ENCODE peak calls at places on chromosomes 7 and 10, in four cellular contexts. W, I, B and Z are unnamed samples.

GRCh38 chr7:48847896-48848295 is 76.5 kb upstream of the CDC14C start:
- DNase-seq in W (no peak), I (no peak), B (no peak), Z (no peak)

GRCh38 chr7:124085168-124085567 is 52.3 kb upstream of the TMEM229A start:
- DNase-seq in W (no peak), I (no peak), B (peak), Z (no peak)

GRCh38 chr10:58775960-58776574 is 263.4 kb downstream of the BICC1 start:
- DNase-seq in W (peak), I (peak), B (no peak), Z (no peak)

GRCh38 chr7:126806614-126807013 is 446.1 kb downstream of the GRM8 start:
- DNase-seq in W (no peak), I (no peak), B (no peak), Z (no peak)

GRCh38 chr7:4791738-4792536 is 16.5 kb downstream of the AP5Z1 start:
- DNase-seq in W (peak), I (peak), B (peak), Z (peak)

GRCh38 chr10:13750299-13751190 is 163.8 kb downstream of the PRPF18 start:
- DNase-seq in W (no peak), I (no peak), B (no peak), Z (no peak)

GRCh38 chr7:105198223-105198622 is 184.2 kb downstream of the KMT2E start:
- DNase-seq in W (peak), I (no peak), B (no peak), Z (no peak)

GRCh38 chr7:4244635-4245034 is 437.5 kb upstream of the FOXK1 start:
- DNase-seq in W (no peak), I (no peak), B (no peak), Z (no peak)

GRCh38 chr10:32333849-32334248 is 13.1 kb downstream of the EPC1 start:
- DNase-seq in W (no peak), I (no peak), B (no peak), Z (no peak)

GRCh38 chr7:133945497-133945896 is 181.6 kb upstream of the LRGUK start:
- DNase-seq in W (peak), I (no peak), B (no peak), Z (no peak)

GRCh38 chr10:677750-678661 is 11.5 kb downstream of the DIP2C start:
- DNase-seq in W (no peak), I (no peak), B (no peak), Z (no peak)

GRCh38 chr10:80202934-80203834 is 2.2 kb downstream of the ANXA11 start:
- DNase-seq in W (peak), I (peak), B (peak), Z (peak)

GRCh38 chr7:83060218-83060617 is 102.5 kb downstream of the PCLO start:
- DNase-seq in W (no peak), I (no peak), B (no peak), Z (no peak)

GRCh38 chr7:139525239-139525638 is 1.8 kb downstream of the CLEC2L start:
- DNase-seq in W (no peak), I (no peak), B (no peak), Z (no peak)

GRCh38 chr7:116231543-116232401 is 21.4 kb downstream of the TES start:
- DNase-seq in W (peak), I (no peak), B (no peak), Z (no peak)

GRCh38 chr10:76026931-76027330 is 595.5 kb downstream of the LRMDA start:
- DNase-seq in W (no peak), I (peak), B (no peak), Z (no peak)

GRCh38 chr7:100540073-100540723 is 1.2 kb downstream of the AGFG2 start:
- DNase-seq in W (no peak), I (no peak), B (peak), Z (no peak)

GRCh38 chr7:100538348-100538653 is 702 bp upstream of the AGFG2 start:
- DNase-seq in W (no peak), I (no peak), B (no peak), Z (no peak)

GRCh38 chr7:100538654-100539435 is at the start of gene AGFG2:
- DNase-seq in W (peak), I (peak), B (peak), Z (peak)

GRCh38 chr7:100543586-100543985 is 4.6 kb downstream of the AGFG2 start:
- DNase-seq in W (no peak), I (no peak), B (no peak), Z (no peak)

GRCh38 chr7:100539436-100540006 is 518 bp downstream of the AGFG2 start:
- DNase-seq in W (no peak), I (peak), B (no peak), Z (no peak)
- H3K4me3 ChIP-seq in W (peak), I (peak), B (peak), Z (peak)

DNA sequence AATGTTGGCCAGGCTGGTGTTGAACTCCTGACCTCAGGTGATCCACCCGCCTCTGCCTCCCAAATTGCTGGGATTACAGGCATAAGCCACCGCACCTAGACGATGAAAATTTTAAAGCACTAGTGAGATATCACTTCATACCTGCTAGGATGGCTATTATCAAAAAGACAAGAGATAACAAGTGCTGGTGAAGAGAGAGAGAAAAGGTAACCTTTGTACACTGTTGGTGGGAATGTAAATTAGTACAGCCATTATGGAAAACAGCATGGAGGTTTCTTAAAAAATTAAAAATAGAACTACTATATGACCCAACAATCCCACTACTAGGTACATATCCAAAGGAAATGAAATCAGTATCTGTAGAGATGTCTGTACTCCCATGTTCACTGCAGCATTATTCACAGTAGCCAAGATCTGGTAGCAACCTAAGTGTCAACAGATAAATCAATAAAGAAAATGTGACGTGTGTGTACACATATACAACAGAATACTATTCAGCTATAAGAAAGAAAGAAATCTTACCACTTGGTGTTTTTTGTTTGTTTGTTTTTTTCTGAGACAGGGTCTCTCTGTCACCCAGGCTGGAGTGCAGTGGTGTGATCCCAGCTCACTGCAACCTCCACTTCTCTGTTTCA is 12.5 kb downstream of the MMS19 start:
- DNase-seq in W (no peak), I (no peak), B (no peak), Z (no peak)
- H3K4me3 ChIP-seq in W (no peak), I (no peak), B (no peak), Z (no peak)

DNA sequence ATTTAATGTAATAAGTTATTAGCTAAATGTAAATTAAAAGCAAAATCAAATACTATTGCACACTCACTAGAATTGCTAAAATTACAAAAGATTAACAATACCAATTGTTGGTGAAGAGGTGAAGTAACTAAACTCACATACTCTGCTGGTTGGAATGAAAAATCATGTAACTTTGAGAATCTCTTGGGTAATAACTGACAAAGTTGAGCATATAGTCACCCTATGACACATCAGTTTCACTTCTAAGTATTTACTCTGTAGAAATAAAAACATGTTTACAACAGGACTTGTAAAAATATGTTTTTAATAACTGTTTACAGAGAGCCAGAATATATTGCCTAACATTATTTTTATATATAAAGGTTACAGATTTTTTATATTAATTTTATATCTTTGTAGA is 33.6 kb downstream of the CNTNAP2 start:
- DNase-seq in W (no peak), I (no peak), B (no peak), Z (no peak)
- H3K4me3 ChIP-seq in W (no peak), I (no peak), B (no peak), Z (no peak)

DNA sequence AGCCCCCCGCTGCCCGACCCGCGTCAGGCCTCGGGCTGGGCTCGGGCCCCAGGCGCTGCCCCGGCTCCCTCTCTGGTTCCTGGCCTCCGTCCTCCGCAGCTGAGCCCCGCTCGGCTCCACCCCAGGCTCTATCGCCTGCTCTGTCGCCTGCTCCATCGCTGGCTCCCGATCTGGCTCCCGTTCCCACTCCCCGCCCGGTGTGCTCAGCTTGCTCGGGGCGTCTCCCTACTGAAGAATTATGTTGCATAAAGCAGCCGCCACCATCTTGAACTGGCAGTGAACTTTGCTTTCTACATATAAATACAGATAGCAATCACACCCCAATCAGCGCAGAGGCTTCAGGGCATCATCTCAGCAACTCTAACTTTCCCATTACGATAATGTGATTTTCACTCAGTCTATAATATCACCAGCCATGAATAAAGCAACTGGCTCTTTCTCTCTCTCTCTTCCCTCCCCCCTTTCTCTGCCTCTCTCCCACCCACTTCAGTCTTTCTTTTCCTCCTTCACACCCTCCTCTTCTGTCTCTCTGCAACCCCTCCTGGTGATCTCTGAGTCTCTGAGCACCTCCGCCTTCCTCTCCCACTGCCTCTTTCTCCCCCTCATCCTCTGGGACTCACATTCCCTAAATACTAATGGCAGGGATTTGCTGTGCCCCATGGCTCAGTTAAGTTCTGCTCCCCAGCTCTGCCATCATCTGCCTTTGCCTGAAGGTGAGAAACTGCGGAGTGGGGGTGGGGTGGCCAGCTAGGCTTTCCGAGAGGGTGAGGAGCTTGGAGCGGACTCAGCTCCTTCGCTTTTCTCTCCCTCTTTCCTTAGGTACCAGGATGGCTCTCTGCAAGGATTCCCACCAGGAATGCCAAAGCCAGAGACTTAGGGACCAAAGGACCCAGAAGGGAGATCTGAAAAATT is 43.2 kb upstream of the BTRC start:
- DNase-seq in W (no peak), I (peak), B (no peak), Z (no peak)
- H3K4me3 ChIP-seq in W (no peak), I (peak), B (no peak), Z (no peak)

DNA sequence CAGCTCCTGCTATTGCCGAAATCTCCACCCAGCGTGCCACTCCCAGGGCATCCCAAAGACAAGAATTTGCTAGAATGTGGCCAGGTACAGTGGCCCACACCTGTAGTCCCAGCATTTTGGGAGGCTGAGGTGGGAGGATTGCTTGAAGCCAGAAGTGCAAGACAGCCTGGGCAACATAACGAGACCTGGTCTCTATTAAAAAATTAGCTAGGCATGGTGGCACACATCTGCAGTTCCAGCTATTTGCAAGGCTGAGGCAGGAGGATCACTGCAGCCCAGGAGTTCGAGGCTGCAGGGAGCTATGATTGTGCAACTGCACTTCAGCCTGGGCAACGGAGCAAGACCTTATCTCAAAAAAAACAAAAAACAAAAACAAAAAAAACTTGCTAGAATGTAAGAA is 73.3 kb upstream of the LYZL2 start:
- DNase-seq in W (no peak), I (no peak), B (no peak), Z (no peak)
- H3K4me3 ChIP-seq in W (no peak), I (no peak), B (no peak), Z (no peak)

GRCh38 chr7:28685660-28686417 is 272.3 kb downstream of the TRIL start:
- DNase-seq in W (peak), I (peak), B (peak), Z (peak)
- H3K4me3 ChIP-seq in W (peak), I (peak), B (no peak), Z (peak)

GRCh38 chr7:149774237-149775175 is 1.1 kb upstream of the ZNF467 start:
- DNase-seq in W (no peak), I (peak), B (peak), Z (no peak)
- H3K4me3 ChIP-seq in W (no peak), I (peak), B (no peak), Z (peak)

DNA sequence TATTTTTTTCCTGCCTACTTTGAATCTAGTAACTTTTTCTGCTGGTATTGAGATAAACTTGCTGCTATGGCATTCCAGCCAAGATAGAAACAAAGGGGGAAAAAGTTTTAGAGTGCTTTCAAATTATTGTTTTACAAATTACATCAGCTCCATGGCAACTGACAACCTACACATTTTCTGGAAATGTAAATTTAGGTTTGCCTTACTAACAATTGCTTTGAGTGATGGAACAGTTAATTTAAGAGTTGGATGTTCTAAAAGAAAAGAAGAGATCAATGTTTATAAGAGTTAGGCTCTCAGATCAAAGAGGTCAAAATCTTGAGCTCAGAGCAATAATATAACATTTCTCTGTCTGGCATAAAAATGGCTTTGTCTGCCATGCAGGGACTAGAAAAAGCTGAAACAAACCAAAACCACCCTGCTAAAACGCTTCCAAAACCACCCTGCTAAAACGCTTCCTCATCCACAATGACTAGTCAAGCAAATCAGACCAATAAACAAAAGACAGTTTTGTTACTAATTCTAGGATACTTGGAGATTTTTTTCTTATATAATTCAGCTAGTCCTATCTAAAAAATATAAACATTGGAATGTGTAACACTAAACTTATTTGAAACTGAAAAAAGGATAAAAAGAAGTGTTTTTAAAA is 32.4 kb downstream of the ORC5 start:
- DNase-seq in W (no peak), I (peak), B (peak), Z (no peak)
- H3K4me3 ChIP-seq in W (no peak), I (no peak), B (no peak), Z (no peak)

GRCh38 chr10:6542999-6543430 is 37.1 kb downstream of the PRKCQ start:
- DNase-seq in W (no peak), I (peak), B (no peak), Z (no peak)
- H3K4me3 ChIP-seq in W (no peak), I (no peak), B (no peak), Z (no peak)